ENCODE peak calls at places on chromosomes 7 and 10, in nine cellular contexts. H is A549, O is HCT116, R is K562, G is GM23338, P is HepG2, K is SK-N-SH, S is GM12878, L is Panc1. U is an unnamed sample.

GRCh38 chr10:58341422-58341821 is 6.6 kb downstream of the UBE2D1 start:
- DNase-seq in H (no peak), O (no peak), R (no peak), G (no peak), P (no peak), K (no peak), S (no peak), L (no peak), U (no peak)

GRCh38 chr7:70435634-70436033 is 696.3 kb upstream of the GALNT17 start:
- DNase-seq in H (no peak), O (no peak), R (no peak), G (no peak), P (no peak), K (no peak), S (no peak), L (no peak), U (no peak)

GRCh38 chr10:80203835-80204148 is 1.5 kb downstream of the ANXA11 start:
- DNase-seq in H (no peak), O (no peak), R (no peak), G (no peak), P (no peak), K (no peak), S (no peak), L (no peak), U (no peak)

GRCh38 chr10:43202224-43202656 is 64.0 kb downstream of the CSGALNACT2 start:
- DNase-seq in H (no peak), O (peak; percentile 31), R (peak; percentile 81), G (peak; percentile 84), P (no peak), K (peak; percentile 36), S (no peak), L (no peak), U (peak; percentile 21)

GRCh38 chr7:31782411-31782991 is 95.5 kb downstream of the PPP1R17 start:
- DNase-seq in H (peak; percentile 67), O (peak; percentile 35), R (peak; percentile 59), G (peak; percentile 85), P (peak; percentile 47), K (peak; percentile 65), S (peak; percentile 20), L (peak; percentile 38), U (peak; percentile 32)

GRCh38 chr7:105661625-105662024 is 80.3 kb upstream of the EFCAB10 start:
- DNase-seq in H (no peak), O (no peak), R (no peak), G (no peak), P (no peak), K (no peak), S (no peak), L (no peak), U (no peak)

GRCh38 chr10:14405076-14406065 is 74.6 kb upstream of the FRMD4A start:
- DNase-seq in H (no peak), O (no peak), R (no peak), G (no peak), P (no peak), K (no peak), S (no peak), L (no peak), U (no peak)

GRCh38 chr10:132152896-132153580 is 33.7 kb upstream of the DPYSL4 start:
- DNase-seq in H (no peak), O (no peak), R (no peak), G (no peak), P (no peak), K (no peak), S (no peak), L (no peak), U (no peak)

GRCh38 chr7:82805527-82805960 is 357.1 kb downstream of the PCLO start:
- DNase-seq in H (peak; percentile 20), O (peak; percentile 68), R (no peak), G (peak; percentile 38), P (peak; percentile 1), K (peak; percentile 67), S (no peak), L (peak; percentile 66), U (peak; percentile 70)

GRCh38 chr7:150971242-150972048 is 6.7 kb downstream of the KCNH2 start:
- DNase-seq in H (no peak), O (no peak), R (peak; percentile 88), G (no peak), P (no peak), K (peak; percentile 90), S (no peak), L (no peak), U (no peak)

GRCh38 chr10:95814011-95814727 is 58.2 kb downstream of the ENTPD1 start:
- DNase-seq in H (no peak), O (no peak), R (no peak), G (peak; percentile 30), P (peak; percentile 76), K (no peak), S (no peak), L (no peak), U (no peak)

GRCh38 chr7:130095812-130096211 is 25.5 kb downstream of the KLHDC10 start:
- DNase-seq in H (no peak), O (no peak), R (no peak), G (no peak), P (no peak), K (no peak), S (no peak), L (no peak), U (no peak)

GRCh38 chr10:62817763-62818425 is 1.7 kb upstream of the EGR2 start:
- DNase-seq in H (peak; percentile 78), O (peak; percentile 56), R (peak; percentile 84), G (peak; percentile 89), P (peak; percentile 54), K (peak; percentile 94), S (no peak), L (no peak), U (no peak)

GRCh38 chr10:21498416-21498815 is 27.1 kb downstream of the SKIDA1 start:
- DNase-seq in H (no peak), O (no peak), R (no peak), G (no peak), P (no peak), K (no peak), S (no peak), L (no peak), U (no peak)

GRCh38 chr10:21497177-21497807 is 28.2 kb downstream of the SKIDA1 start:
- DNase-seq in H (peak; percentile 96), O (peak; percentile 82), R (no peak), G (peak; percentile 91), P (peak; percentile 88), K (peak; percentile 98), S (no peak), L (no peak), U (peak; percentile 14)

GRCh38 chr10:21495002-21495685 is 30.3 kb downstream of the SKIDA1 start:
- DNase-seq in H (no peak), O (no peak), R (no peak), G (no peak), P (peak; percentile 34), K (peak; percentile 67), S (no peak), L (no peak), U (no peak)

GRCh38 chr10:21495686-21496284 is 29.7 kb downstream of the SKIDA1 start:
- DNase-seq in H (peak; percentile 94), O (peak; percentile 67), R (peak; percentile 96), G (peak; percentile 95), P (peak; percentile 95), K (peak; percentile 99), S (peak; percentile 34), L (no peak), U (peak; percentile 60)

GRCh38 chr10:21496285-21497176 is 29.0 kb downstream of the SKIDA1 start:
- DNase-seq in H (peak; percentile 58), O (no peak), R (peak; percentile 63), G (peak; percentile 63), P (peak; percentile 54), K (peak; percentile 81), S (no peak), L (no peak), U (no peak)
- TF ChIP-seq REST in H (no peak), O (no peak), R (peak; percentile 31), G (no peak), P (no peak), K (no peak), S (no peak), L (no peak), U (no peak)

DNA sequence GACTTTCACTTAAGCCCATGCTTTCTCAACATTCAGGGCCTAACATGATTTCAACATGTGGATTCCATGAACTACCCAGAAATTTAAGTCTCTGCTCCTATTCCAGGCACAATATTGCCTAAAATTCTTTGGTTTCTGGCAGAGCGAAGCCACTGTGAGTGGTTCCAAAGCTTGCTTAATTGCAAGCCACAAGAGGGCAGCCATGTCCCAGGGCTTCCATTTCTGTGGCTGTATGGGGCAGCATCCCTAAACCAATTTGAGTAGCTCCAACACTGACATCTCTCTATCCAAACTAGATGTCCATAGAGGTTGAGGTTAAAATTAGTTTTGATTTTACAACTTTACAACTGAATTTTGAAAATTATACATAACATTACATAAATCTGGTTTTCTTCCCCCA is 56.3 kb upstream of the MDFIC start:
- DNase-seq in H (peak; percentile 6), O (peak; percentile 46), R (no peak), G (peak; percentile 74), P (peak; percentile 8), K (no peak), S (peak; percentile 25), L (peak; percentile 41), U (peak; percentile 62)
- TF ChIP-seq REST in H (no peak), O (no peak), R (no peak), G (no peak), P (no peak), K (no peak), S (no peak), L (no peak), U (no peak)

GRCh38 chr10:28054211-28054888 is 55.5 kb upstream of the ODAD2 start:
- DNase-seq in H (no peak), O (peak; percentile 42), R (no peak), G (no peak), P (no peak), K (no peak), S (no peak), L (no peak), U (no peak)
- TF ChIP-seq REST in H (no peak), O (no peak), R (no peak), G (no peak), P (no peak), K (no peak), S (no peak), L (no peak), U (no peak)

DNA sequence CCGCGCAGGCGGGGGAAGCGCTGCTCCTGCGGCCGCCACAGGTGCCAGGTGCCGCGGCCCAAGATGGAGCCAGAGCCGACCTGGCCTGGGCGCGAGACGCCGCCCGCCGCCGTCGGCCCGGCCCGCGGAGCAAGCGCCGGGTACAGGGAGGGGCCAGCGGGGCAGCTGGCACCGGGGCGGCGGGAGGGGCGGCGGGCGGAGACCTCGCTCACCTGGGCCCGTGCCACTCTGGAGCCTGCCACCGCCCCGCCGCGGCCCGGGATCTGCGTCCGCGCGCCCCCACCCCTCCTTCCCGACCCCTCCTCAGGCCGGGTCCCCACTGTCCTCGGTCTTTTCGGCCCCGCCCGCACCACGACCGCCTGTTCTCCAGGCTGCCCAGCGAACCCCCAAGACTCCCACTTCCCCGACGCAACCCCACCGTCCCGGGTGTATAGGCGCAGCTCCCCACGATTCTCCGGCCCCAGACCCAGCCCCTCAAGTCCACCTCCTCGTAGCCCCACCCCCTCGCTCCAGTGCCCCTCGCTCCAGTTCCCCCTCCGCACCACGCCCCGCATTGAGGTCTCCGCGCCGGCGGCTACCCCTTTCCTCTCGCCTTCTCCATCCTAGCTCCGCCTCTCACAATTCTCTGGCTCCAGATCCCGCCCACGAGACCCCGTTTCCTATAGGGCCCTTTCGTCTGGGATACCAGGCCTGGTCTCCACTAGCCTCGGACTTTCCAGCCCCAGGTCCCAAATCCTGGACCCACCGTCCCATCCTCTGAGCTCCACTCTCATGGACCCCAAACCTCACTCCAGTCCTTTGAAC is at the start of gene GPRIN2:
- DNase-seq in H (peak; percentile 28), O (no peak), R (no peak), G (peak; percentile 93), P (no peak), K (peak; percentile 82), S (no peak), L (no peak), U (no peak)
- TF ChIP-seq REST in H (no peak), O (no peak), R (no peak), G (no peak), P (no peak), K (no peak), S (no peak), L (no peak), U (no peak)

U was measured in HL-60.